ENCODE peak calls at places on chromosomes 5 and 9, in four cellular contexts. Q, E, Y and V are unnamed samples.

GRCh38 chr9:128416014-128416413 is 4.6 kb upstream of the CERCAM start:
- DNase-seq in Q (no peak), Y (no peak), E (no peak), V (no peak)

GRCh38 chr5:154516475-154516874 is 38.4 kb upstream of the HAND1 start:
- DNase-seq in Y (no peak), E (no peak), Q (no peak), V (no peak)

GRCh38 chr9:124625084-124625483 is 117.9 kb upstream of the NR5A1 start:
- DNase-seq in Y (no peak), Q (no peak), E (no peak), V (no peak)

GRCh38 chr9:87441251-87441650 is 56.4 kb upstream of the DAPK1 start:
- DNase-seq in Q (no peak), E (no peak), Y (no peak), V (no peak)

GRCh38 chr9:130825051-130825651 is 9.9 kb upstream of the ABL1 start:
- DNase-seq in Y (peak; percentile 75), Q (no peak), E (no peak), V (no peak)

GRCh38 chr5:81696418-81697397 is 54.2 kb downstream of the SSBP2 start:
- DNase-seq in Y (no peak), E (no peak), Q (no peak), V (no peak)

GRCh38 chr5:172795401-172795977 is 24.5 kb upstream of the DUSP1 start:
- DNase-seq in Q (no peak), E (no peak), Y (no peak), V (no peak)

GRCh38 chr5:53934126-53934856 is 373.9 kb downstream of the NDUFS4 start:
- DNase-seq in E (no peak), Y (no peak), Q (no peak), V (no peak)

GRCh38 chr9:128457207-128457606 is 1.4 kb downstream of the ODF2 start:
- DNase-seq in Q (no peak), Y (no peak), E (no peak), V (no peak)

GRCh38 chr9:70085241-70085640 is 41.6 kb downstream of the MAMDC2 start:
- DNase-seq in Y (peak; percentile 33), Q (no peak), E (no peak), V (no peak)

GRCh38 chr9:71897573-71897972 is 13.4 kb downstream of the ABHD17B start:
- DNase-seq in Y (no peak), Q (no peak), E (no peak), V (no peak)

GRCh38 chr5:156051972-156052371 is 275.0 kb upstream of the SGCD start:
- DNase-seq in Q (no peak), Y (no peak), E (no peak), V (no peak)

GRCh38 chr9:112112941-112113399 is 62.1 kb downstream of the SUSD1 start:
- DNase-seq in Y (no peak), Q (no peak), E (peak; percentile 51), V (peak; percentile 53)

GRCh38 chr5:14720236-14720923 is 55.9 kb downstream of the OTULIN start:
- DNase-seq in E (no peak), Y (no peak), Q (no peak), V (no peak)

GRCh38 chr5:160542281-160542680 is 120.6 kb downstream of the PTTG1 start:
- DNase-seq in E (no peak), Y (no peak), Q (no peak), V (peak; percentile 54)

GRCh38 chr9:6024035-6024554 is 8.7 kb upstream of the RANBP6 start:
- DNase-seq in E (peak; percentile 48), Q (no peak), Y (peak; percentile 14), V (no peak)

GRCh38 chr9:130149031-130149430 is 23.2 kb upstream of the NCS1 start:
- DNase-seq in Y (no peak), Q (no peak), E (no peak), V (no peak)

GRCh38 chr5:31361906-31362900 is 168.7 kb downstream of the CDH6 start:
- DNase-seq in Q (no peak), E (no peak), Y (no peak), V (no peak)

GRCh38 chr5:144947019-144947418 is 776.3 kb downstream of the KCTD16 start:
- DNase-seq in E (no peak), Y (no peak), Q (no peak), V (no peak)

GRCh38 chr9:2478421-2478820 is 143.2 kb upstream of the VLDLR start:
- DNase-seq in E (no peak), Y (no peak), Q (no peak), V (no peak)

GRCh38 chr9:20898885-20899554 is 132.4 kb downstream of the HACD4 start:
- DNase-seq in Y (no peak), E (no peak), Q (no peak), V (peak; percentile 23)

GRCh38 chr5:132670218-132670617 is 3.6 kb upstream of the IL4 start:
- DNase-seq in E (no peak), Q (no peak), Y (no peak), V (no peak)

GRCh38 chr5:137281201-137281600 is 217.9 kb downstream of the SPOCK1 start:
- DNase-seq in E (no peak), Y (no peak), Q (no peak), V (no peak)

GRCh38 chr5:55232194-55232984 is 1.0 kb downstream of the CCNO start:
- DNase-seq in Y (peak; percentile 38), E (peak; percentile 38), Q (no peak), V (no peak)

GRCh38 chr5:125411163-125412050 is 665.0 kb upstream of the ZNF608 start:
- DNase-seq in Q (peak; percentile 50), E (no peak), Y (no peak), V (no peak)

GRCh38 chr5:64285188-64286130 is 119.8 kb downstream of the RNF180 start:
- DNase-seq in Q (no peak), E (no peak), Y (no peak), V (no peak)

GRCh38 chr5:143177263-143177994 is 226.1 kb downstream of the NR3C1 start:
- DNase-seq in Q (no peak), Y (no peak), E (peak; percentile 23), V (peak; percentile 96)

GRCh38 chr9:100070642-100071041 is 28.2 kb downstream of the ERP44 start:
- DNase-seq in Q (no peak), Y (no peak), E (no peak), V (no peak)

GRCh38 chr5:158546080-158546479 is 553.6 kb downstream of the EBF1 start:
- DNase-seq in Y (no peak), E (no peak), Q (no peak), V (no peak)

GRCh38 chr9:2085719-2086515 is 70.8 kb downstream of the SMARCA2 start:
- DNase-seq in E (no peak), Y (no peak), Q (no peak), V (no peak)

GRCh38 chr9:108142504-108143201 is 653.1 kb upstream of the KLF4 start:
- DNase-seq in Y (peak; percentile 79), Q (no peak), E (no peak), V (no peak)

GRCh38 chr5:80960531-80961375 is 590 bp downstream of the RASGRF2 start:
- DNase-seq in Q (no peak), Y (peak; percentile 29), E (peak; percentile 31), V (no peak)

GRCh38 chr5:89282832-89283510 is 400.0 kb upstream of the MEF2C start:
- DNase-seq in Y (no peak), Q (no peak), E (no peak), V (no peak)

GRCh38 chr5:8633259-8633658 is 764.3 kb downstream of the MTRR start:
- DNase-seq in Q (no peak), Y (no peak), E (no peak), V (no peak)

GRCh38 chr5:21391506-21391905 is 1403.5 kb upstream of the CDH18 start:
- DNase-seq in E (no peak), Q (no peak), Y (no peak), V (no peak)

GRCh38 chr9:98333703-98334582 is 78.5 kb upstream of the TBC1D2 start:
- DNase-seq in Y (no peak), E (no peak), Q (no peak), V (no peak)

GRCh38 chr9:129206921-129207320 is 28.9 kb upstream of the IER5L start:
- DNase-seq in Q (no peak), E (no peak), Y (no peak), V (no peak)

GRCh38 chr9:129306318-129306973 is 128.4 kb upstream of the IER5L start:
- DNase-seq in Q (no peak), E (no peak), Y (no peak), V (no peak)

GRCh38 chr5:1504244-1504595 is 19.5 kb downstream of the LPCAT1 start:
- DNase-seq in Y (no peak), E (no peak), Q (no peak), V (no peak)
- H3K4me2 ChIP-seq in Y (no peak overlapping the region), E (no peak overlapping the region), Q (peak overlapping the region; percentile 98), V (no peak overlapping the region)

GRCh38 chr5:73375949-73376348 is 72.6 kb downstream of the FOXD1 start:
- DNase-seq in Q (no peak), Y (no peak), E (no peak), V (no peak)

GRCh38 chr5:73376618-73377170 is 71.9 kb downstream of the FOXD1 start:
- DNase-seq in Y (no peak), Q (no peak), E (no peak), V (peak; percentile 25)

GRCh38 chr5:73378070-73378469 is 70.5 kb downstream of the FOXD1 start:
- DNase-seq in Y (no peak), Q (no peak), E (no peak), V (no peak)

GRCh38 chr5:73373814-73374510 is 74.6 kb downstream of the FOXD1 start:
- DNase-seq in Y (no peak), Q (no peak), E (no peak), V (no peak)

DNA sequence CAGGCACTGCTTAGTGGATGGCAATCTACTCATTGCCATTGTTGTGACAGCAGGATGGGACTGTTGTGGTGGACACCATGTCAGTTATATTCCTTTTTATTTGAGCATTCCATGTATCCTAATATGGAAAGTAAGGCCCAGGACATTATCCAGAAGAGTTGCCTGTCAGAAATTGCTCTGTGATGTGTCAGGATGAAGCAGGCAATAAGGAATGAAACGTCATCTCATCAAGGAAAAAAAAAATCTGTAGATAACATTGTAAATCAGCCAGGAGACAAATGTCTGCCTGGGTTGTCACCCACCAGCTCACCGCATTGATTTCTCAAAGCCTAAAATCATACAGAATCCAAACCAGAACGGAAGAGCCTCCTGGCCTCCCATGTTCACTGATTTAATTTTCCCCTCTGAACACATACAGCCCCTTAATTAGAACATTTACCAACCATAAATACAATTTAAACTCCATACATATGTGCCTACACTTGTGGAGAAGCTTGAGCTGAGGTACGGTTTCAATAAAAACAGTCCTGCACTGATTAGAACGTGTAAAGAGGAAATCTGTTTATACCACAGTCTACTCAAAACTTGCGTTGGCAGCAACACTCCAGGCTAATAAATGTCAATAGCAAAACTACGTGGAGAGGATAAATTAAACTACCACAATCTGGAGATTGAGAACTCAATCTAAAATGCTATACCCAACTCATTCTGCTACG is 73.9 kb downstream of the FOXD1 start:
- DNase-seq in Y (no peak), E (no peak), Q (no peak), V (no peak)
- H3K4me2 ChIP-seq in Y (no peak overlapping the region), E (no peak overlapping the region), Q (no peak overlapping the region), V (peak overlapping the region; percentile 31)

DNA sequence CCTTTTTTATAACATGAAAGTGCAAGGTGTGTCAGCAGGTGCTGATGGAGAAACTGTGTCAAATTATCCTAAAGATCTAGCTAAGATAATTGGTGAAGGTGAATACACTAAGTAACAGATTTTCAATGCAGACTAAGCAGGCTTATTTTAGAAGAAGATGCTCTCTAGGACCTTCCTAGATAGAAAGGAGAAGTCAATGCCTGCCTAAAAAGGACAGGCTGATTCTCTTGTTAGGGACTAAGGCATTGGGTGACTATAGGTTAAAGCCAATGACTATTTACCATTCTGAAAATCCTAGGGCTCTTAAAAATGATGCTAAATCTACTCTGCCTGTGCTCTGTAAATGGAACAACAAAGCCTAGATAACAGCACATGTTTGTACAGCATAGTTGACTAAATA is 1682.4 kb downstream of the MAT2B start:
- DNase-seq in Y (no peak), E (no peak), Q (no peak), V (no peak)
- H3K4me2 ChIP-seq in Y (no peak overlapping the region), E (no peak overlapping the region), Q (no peak overlapping the region), V (no peak overlapping the region)

GRCh38 chr9:4886698-4887097 is 94.0 kb downstream of the RCL1 start:
- DNase-seq in E (no peak), Y (peak; percentile 5), Q (peak; percentile 75), V (no peak)
- H3K4me2 ChIP-seq in E (no peak overlapping the region), Y (no peak overlapping the region), Q (peak overlapping the region; percentile 10), V (no peak overlapping the region)